ENCODE peak calls at places on chromosomes 16 and 17, in four cellular contexts. One of them, this sample, is unnamed.
A peak's percentile ranks its signal among the peaks of the same experiment; 100 is the strongest.

GRCh38 chr17:81057079-81057730 is 22.3 kb downstream of the BAIAP2 start:
- DNase-seq in thoracic aorta: no peak
- DNase-seq in upper lobe of right lung: peak; percentile 91
- DNase-seq in psoas muscle: no peak
- DNase-seq in this sample: no peak

GRCh38 chr16:62079236-62079635 is 43.0 kb upstream of the CDH8 start:
- DNase-seq in upper lobe of right lung: no peak
- DNase-seq in psoas muscle: no peak
- DNase-seq in thoracic aorta: no peak
- DNase-seq in this sample: no peak

GRCh38 chr17:14922421-14922820 is 342.7 kb downstream of the PMP22 start:
- DNase-seq in thoracic aorta: no peak
- DNase-seq in psoas muscle: no peak
- DNase-seq in upper lobe of right lung: no peak
- DNase-seq in this sample: no peak

GRCh38 chr16:65658339-65659275 is 536.7 kb upstream of the CDH11 start:
- DNase-seq in thoracic aorta: no peak
- DNase-seq in psoas muscle: peak; percentile 36
- DNase-seq in upper lobe of right lung: peak; percentile 53
- DNase-seq in this sample: no peak

GRCh38 chr17:32920293-32920692 is 7.7 kb upstream of the TMEM98 start:
- DNase-seq in psoas muscle: no peak
- DNase-seq in thoracic aorta: no peak
- DNase-seq in upper lobe of right lung: no peak
- DNase-seq in this sample: no peak

GRCh38 chr17:52138752-52139151 is 19.8 kb downstream of the CA10 start:
- DNase-seq in thoracic aorta: no peak
- DNase-seq in psoas muscle: no peak
- DNase-seq in upper lobe of right lung: no peak
- DNase-seq in this sample: no peak

GRCh38 chr17:69084911-69085310 is 24.2 kb upstream of the ABCA9 start:
- DNase-seq in upper lobe of right lung: no peak
- DNase-seq in thoracic aorta: no peak
- DNase-seq in psoas muscle: no peak
- DNase-seq in this sample: no peak

GRCh38 chr17:39529455-39529854 is 68.2 kb downstream of the CDK12 start:
- DNase-seq in upper lobe of right lung: no peak
- DNase-seq in psoas muscle: no peak
- DNase-seq in thoracic aorta: no peak
- DNase-seq in this sample: no peak

GRCh38 chr17:6470146-6470718 is 26.0 kb downstream of the PIMREG start:
- DNase-seq in upper lobe of right lung: no peak
- DNase-seq in psoas muscle: no peak
- DNase-seq in thoracic aorta: no peak
- DNase-seq in this sample: no peak

GRCh38 chr17:31819578-31819977 is 39.5 kb downstream of the COPRS start:
- DNase-seq in upper lobe of right lung: no peak
- DNase-seq in psoas muscle: no peak
- DNase-seq in thoracic aorta: no peak
- DNase-seq in this sample: no peak

GRCh38 chr16:86713021-86713631 is 134.8 kb downstream of the FOXL1 start:
- DNase-seq in upper lobe of right lung: peak; percentile 64
- DNase-seq in thoracic aorta: no peak
- DNase-seq in psoas muscle: no peak
- DNase-seq in this sample: no peak

GRCh38 chr17:52181842-52182241 is 23.3 kb upstream of the CA10 start:
- DNase-seq in thoracic aorta: no peak
- DNase-seq in upper lobe of right lung: no peak
- DNase-seq in psoas muscle: no peak
- DNase-seq in this sample: no peak

GRCh38 chr17:19578545-19578944 is 44.9 kb downstream of the SLC47A1 start:
- DNase-seq in psoas muscle: no peak
- DNase-seq in thoracic aorta: no peak
- DNase-seq in upper lobe of right lung: no peak
- DNase-seq in this sample: no peak

GRCh38 chr17:32564325-32564724 is 77.5 kb downstream of the CDK5R1 start:
- DNase-seq in thoracic aorta: no peak
- DNase-seq in psoas muscle: no peak
- DNase-seq in upper lobe of right lung: no peak
- DNase-seq in this sample: no peak

GRCh38 chr16:12874135-12874534 is 27.3 kb upstream of the SHISA9 start:
- DNase-seq in psoas muscle: no peak
- DNase-seq in thoracic aorta: no peak
- DNase-seq in upper lobe of right lung: no peak
- DNase-seq in this sample: no peak

GRCh38 chr17:35766489-35766877 is 5.8 kb downstream of the C17orf50 start:
- DNase-seq in thoracic aorta: no peak
- DNase-seq in psoas muscle: no peak
- DNase-seq in upper lobe of right lung: no peak
- DNase-seq in this sample: no peak

GRCh38 chr17:38416840-38417209 is 11.4 kb upstream of the ARHGAP23 start:
- DNase-seq in thoracic aorta: no peak
- DNase-seq in psoas muscle: no peak
- DNase-seq in upper lobe of right lung: peak; percentile 76
- DNase-seq in this sample: no peak

GRCh38 chr17:73291260-73291801 is 20.5 kb downstream of the CDC42EP4 start:
- DNase-seq in thoracic aorta: peak; percentile 77
- DNase-seq in upper lobe of right lung: peak; percentile 85
- DNase-seq in psoas muscle: peak; percentile 80
- DNase-seq in this sample: peak; percentile 89

GRCh38 chr17:78805301-78805700 is 23.2 kb upstream of the CYTH1 start:
- DNase-seq in upper lobe of right lung: no peak
- DNase-seq in thoracic aorta: no peak
- DNase-seq in psoas muscle: no peak
- DNase-seq in this sample: no peak

GRCh38 chr16:20740007-20740883 is 1.4 kb downstream of the THUMPD1 start:
- DNase-seq in psoas muscle: no peak
- DNase-seq in thoracic aorta: no peak
- DNase-seq in upper lobe of right lung: no peak
- DNase-seq in this sample: no peak

GRCh38 chr16:58051296-58051695 is 25.7 kb downstream of the MMP15 start:
- DNase-seq in upper lobe of right lung: no peak
- DNase-seq in thoracic aorta: no peak
- DNase-seq in psoas muscle: no peak
- DNase-seq in this sample: no peak

GRCh38 chr16:35639233-35640205 is 2180.1 kb downstream of the TP53TG3F start:
- DNase-seq in upper lobe of right lung: no peak
- DNase-seq in thoracic aorta: no peak
- DNase-seq in psoas muscle: no peak
- DNase-seq in this sample: no peak

GRCh38 chr17:1792495-1793446 is 30.9 kb downstream of the SERPINF1 start:
- DNase-seq in thoracic aorta: no peak
- DNase-seq in psoas muscle: no peak
- DNase-seq in upper lobe of right lung: no peak
- DNase-seq in this sample: no peak

GRCh38 chr16:89195521-89196171 is 4.7 kb downstream of the SLC22A31 start:
- DNase-seq in thoracic aorta: no peak
- DNase-seq in psoas muscle: no peak
- DNase-seq in upper lobe of right lung: peak; percentile 64
- DNase-seq in this sample: no peak

GRCh38 chr16:30658731-30659506 is 688 bp downstream of the FBRS start:
- DNase-seq in thoracic aorta: peak; percentile 85
- DNase-seq in upper lobe of right lung: peak; percentile 88
- DNase-seq in psoas muscle: peak; percentile 85
- DNase-seq in this sample: peak; percentile 87

GRCh38 chr17:68939195-68939594 is 16.0 kb downstream of the ABCA8 start:
- DNase-seq in thoracic aorta: no peak
- DNase-seq in upper lobe of right lung: no peak
- DNase-seq in psoas muscle: no peak
- DNase-seq in this sample: no peak

GRCh38 chr17:40480501-40481003 is 20.9 kb downstream of the TNS4 start:
- DNase-seq in upper lobe of right lung: no peak
- DNase-seq in psoas muscle: no peak
- DNase-seq in thoracic aorta: no peak
- DNase-seq in this sample: no peak

GRCh38 chr17:5516060-5516792 is 29.9 kb downstream of the MIS12 start:
- DNase-seq in upper lobe of right lung: peak; percentile 9
- DNase-seq in thoracic aorta: no peak
- DNase-seq in psoas muscle: no peak
- DNase-seq in this sample: no peak

GRCh38 chr17:3687949-3688614 is 7.9 kb downstream of the P2RX5 start:
- DNase-seq in thoracic aorta: no peak
- DNase-seq in upper lobe of right lung: no peak
- DNase-seq in psoas muscle: no peak
- DNase-seq in this sample: no peak

GRCh38 chr17:162689-163088 is 18.8 kb downstream of the DOC2B start:
- DNase-seq in upper lobe of right lung: peak; percentile 57
- DNase-seq in thoracic aorta: no peak
- DNase-seq in psoas muscle: no peak
- DNase-seq in this sample: no peak

DNA sequence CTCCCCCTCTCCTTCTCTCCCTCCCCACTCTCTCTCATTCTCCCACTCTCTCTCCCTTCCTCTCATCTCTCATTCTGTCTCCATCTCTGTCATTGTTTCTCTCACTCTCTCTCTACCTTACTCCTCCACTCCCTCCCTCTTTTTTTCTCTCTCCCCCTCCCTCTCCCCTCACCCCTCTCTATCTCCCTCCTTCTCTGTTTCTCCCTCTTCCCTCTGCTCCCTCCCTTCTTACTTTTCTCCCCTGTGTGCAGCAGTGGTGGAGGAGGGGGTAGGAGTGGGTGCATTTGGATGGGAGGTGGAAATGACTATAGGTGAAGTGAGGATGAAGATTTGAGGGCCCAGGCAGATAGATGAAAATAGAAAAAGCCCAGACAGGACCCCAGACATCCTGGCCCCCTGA is 70.9 kb downstream of the HLF start:
- DNase-seq in thoracic aorta: no peak
- DNase-seq in psoas muscle: no peak
- DNase-seq in upper lobe of right lung: no peak
- DNase-seq in this sample: no peak
- H3K4me3 ChIP-seq in thoracic aorta: no peak overlapping the region
- H3K4me3 ChIP-seq in psoas muscle: no peak overlapping the region
- H3K4me3 ChIP-seq in upper lobe of right lung: no peak overlapping the region
- H3K4me3 ChIP-seq in this sample: no peak overlapping the region

DNA sequence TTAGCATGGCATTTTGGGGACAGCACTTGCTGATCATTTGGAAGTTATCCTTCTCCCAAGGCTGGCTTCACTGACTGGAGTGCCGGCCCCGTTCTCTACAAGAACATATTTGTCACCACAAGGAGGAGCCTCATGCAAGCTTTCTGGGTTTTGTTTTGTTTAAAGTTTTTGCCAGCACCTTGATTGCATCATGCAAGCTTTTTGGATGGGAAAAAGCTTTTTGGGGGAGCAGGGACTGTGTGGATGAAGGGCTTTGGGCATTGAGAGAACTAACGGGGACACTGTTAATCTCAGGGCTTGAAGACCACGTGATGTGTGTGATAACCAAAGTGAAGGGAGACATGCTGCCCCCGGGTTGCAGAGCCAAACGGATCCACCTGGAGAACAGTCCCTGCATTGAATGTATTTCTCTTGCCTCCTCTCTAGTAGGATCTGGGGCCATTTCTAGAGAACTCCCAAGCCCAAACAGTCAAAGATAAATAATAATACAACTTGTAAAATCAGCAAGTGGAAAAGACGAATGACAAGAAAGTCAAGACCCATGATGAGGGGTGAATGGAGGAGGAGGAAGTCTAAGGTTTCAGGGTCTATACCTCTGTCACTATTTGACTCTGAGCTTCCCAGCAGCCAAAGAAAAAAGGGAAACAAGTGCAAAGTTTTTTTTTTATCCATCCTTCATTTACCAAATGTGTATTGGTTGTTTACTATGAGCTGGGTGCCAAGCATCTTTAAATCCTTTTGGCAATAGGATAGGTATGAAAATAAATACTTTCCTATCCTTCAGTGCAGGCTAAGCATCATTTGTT is 17.2 kb downstream of the TMEM114 start:
- DNase-seq in upper lobe of right lung: no peak
- DNase-seq in thoracic aorta: no peak
- DNase-seq in psoas muscle: no peak
- DNase-seq in this sample: no peak
- TF ChIP-seq CTCF in upper lobe of right lung: peak; percentile 39
- TF ChIP-seq CTCF in thoracic aorta: peak; percentile 12
- TF ChIP-seq CTCF in psoas muscle: peak; percentile 16
- TF ChIP-seq CTCF in this sample: peak; percentile 54

GRCh38 chr16:75301804-75302203 is 50.4 kb upstream of the BCAR1 start:
- DNase-seq in upper lobe of right lung: no peak
- DNase-seq in thoracic aorta: no peak
- DNase-seq in psoas muscle: no peak
- DNase-seq in this sample: no peak

GRCh38 chr16:75307506-75307905 is 56.1 kb upstream of the BCAR1 start:
- DNase-seq in thoracic aorta: no peak
- DNase-seq in upper lobe of right lung: no peak
- DNase-seq in psoas muscle: no peak
- DNase-seq in this sample: no peak

GRCh38 chr16:75305364-75306101 is 54.1 kb upstream of the BCAR1 start:
- DNase-seq in upper lobe of right lung: no peak
- DNase-seq in psoas muscle: peak; percentile 87
- DNase-seq in thoracic aorta: peak; percentile 78
- DNase-seq in this sample: peak; percentile 91

GRCh38 chr16:75306102-75306762 is 54.8 kb upstream of the BCAR1 start:
- DNase-seq in upper lobe of right lung: no peak
- DNase-seq in psoas muscle: no peak
- DNase-seq in thoracic aorta: no peak
- DNase-seq in this sample: no peak

GRCh38 chr16:75304521-75305363 is 53.3 kb upstream of the BCAR1 start:
- DNase-seq in thoracic aorta: peak; percentile 40
- DNase-seq in upper lobe of right lung: no peak
- DNase-seq in psoas muscle: peak; percentile 70
- DNase-seq in this sample: peak; percentile 78
- H3K4me3 ChIP-seq in thoracic aorta: peak overlapping the region; percentile 6
- H3K4me3 ChIP-seq in upper lobe of right lung: no peak overlapping the region
- H3K4me3 ChIP-seq in psoas muscle: peak overlapping the region; percentile 29
- H3K4me3 ChIP-seq in this sample: no peak overlapping the region

GRCh38 chr17:8803531-8804416 is 4.6 kb upstream of the MFSD6L start:
- DNase-seq in thoracic aorta: no peak
- DNase-seq in upper lobe of right lung: no peak
- DNase-seq in psoas muscle: no peak
- DNase-seq in this sample: no peak
- TF ChIP-seq CTCF in thoracic aorta: no peak
- TF ChIP-seq CTCF in upper lobe of right lung: no peak
- TF ChIP-seq CTCF in psoas muscle: no peak
- TF ChIP-seq CTCF in this sample: peak; percentile 30

DNA sequence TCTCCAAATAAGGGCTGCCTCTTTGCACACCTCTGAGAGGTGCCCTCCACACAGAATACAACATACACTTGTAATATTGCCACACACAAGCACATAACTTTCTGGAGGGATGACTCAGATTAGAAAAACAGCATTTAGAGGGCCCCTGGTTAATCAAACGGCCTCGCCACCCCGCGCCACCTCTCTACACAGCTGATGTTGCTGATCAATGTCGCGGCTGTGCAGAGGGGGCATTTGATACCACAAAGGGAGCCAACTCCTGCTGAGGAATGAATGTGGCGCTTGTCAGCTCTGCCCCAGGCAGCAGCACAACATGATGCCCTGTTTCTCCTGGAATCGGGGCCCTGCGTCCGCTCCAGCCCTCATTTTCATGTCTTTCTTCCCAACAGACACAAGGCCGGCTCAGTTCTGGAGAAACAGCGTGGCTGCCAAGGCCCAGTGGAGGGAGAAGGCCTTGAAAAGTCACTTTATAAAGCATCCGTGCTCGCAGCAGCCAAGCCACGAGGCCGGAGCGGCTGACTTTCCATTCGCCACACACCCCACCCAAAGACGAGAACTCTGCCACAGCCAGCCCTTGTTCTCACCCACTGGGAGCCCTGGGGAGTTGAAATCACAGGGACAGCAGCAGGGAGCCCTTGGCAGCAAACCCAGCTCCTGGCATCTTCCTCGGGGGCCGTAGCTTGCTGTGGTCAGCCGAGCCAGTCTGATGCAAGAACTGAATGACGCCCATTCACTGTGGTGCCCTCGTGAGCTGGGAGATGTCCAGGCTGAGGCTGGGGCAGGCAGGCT is 65.7 kb downstream of the XYLT1 start:
- DNase-seq in upper lobe of right lung: peak; percentile 64
- DNase-seq in psoas muscle: peak; percentile 77
- DNase-seq in thoracic aorta: peak; percentile 81
- DNase-seq in this sample: peak; percentile 90
- H3K4me3 ChIP-seq in upper lobe of right lung: no peak overlapping the region
- H3K4me3 ChIP-seq in psoas muscle: peak overlapping the region; percentile 44
- H3K4me3 ChIP-seq in thoracic aorta: peak overlapping the region; percentile 17
- H3K4me3 ChIP-seq in this sample: no peak overlapping the region

This sample was measured in right atrium auricular region.